ENCODE peak calls at places on chromosomes 13 and 19, in four cellular contexts. One of them, this sample, is unnamed.

GRCh38 chr13:78598382-78598781 is 5.0 kb downstream of the POU4F1 start:
- DNase-seq in activated T-helper 9 cell treated with anti-CD3 and anti-CD28 coated beads, Interleukin-2, amount 50 U/mL, for 16 hours: no peak
- DNase-seq in GM04504: no peak
- DNase-seq in RWPE1: no peak
- DNase-seq in this sample: no peak

GRCh38 chr13:20713751-20714150 is 10.3 kb downstream of the IL17D start:
- DNase-seq in GM04504: peak; percentile 28
- DNase-seq in RWPE1: no peak
- DNase-seq in activated T-helper 9 cell treated with anti-CD3 and anti-CD28 coated beads, Interleukin-2, amount 50 U/mL, for 16 hours: no peak
- DNase-seq in this sample: no peak

GRCh38 chr19:36838784-36839324 is 667 bp upstream of the ZNF790 start:
- DNase-seq in RWPE1: no peak
- DNase-seq in GM04504: no peak
- DNase-seq in activated T-helper 9 cell treated with anti-CD3 and anti-CD28 coated beads, Interleukin-2, amount 50 U/mL, for 16 hours: no peak
- DNase-seq in this sample: no peak

GRCh38 chr13:112791662-112792440 is 102.0 kb downstream of the ATP11A start:
- DNase-seq in RWPE1: no peak
- DNase-seq in activated T-helper 9 cell treated with anti-CD3 and anti-CD28 coated beads, Interleukin-2, amount 50 U/mL, for 16 hours: no peak
- DNase-seq in GM04504: no peak
- DNase-seq in this sample: no peak

GRCh38 chr13:98910501-98910951 is 67.3 kb downstream of the DOCK9 start:
- DNase-seq in RWPE1: peak; percentile 71
- DNase-seq in GM04504: peak; percentile 29
- DNase-seq in activated T-helper 9 cell treated with anti-CD3 and anti-CD28 coated beads, Interleukin-2, amount 50 U/mL, for 16 hours: no peak
- DNase-seq in this sample: no peak

GRCh38 chr13:99028890-99029289 is 51.0 kb upstream of the DOCK9 start:
- DNase-seq in activated T-helper 9 cell treated with anti-CD3 and anti-CD28 coated beads, Interleukin-2, amount 50 U/mL, for 16 hours: no peak
- DNase-seq in RWPE1: no peak
- DNase-seq in GM04504: no peak
- DNase-seq in this sample: no peak

GRCh38 chr19:1284979-1285736 is 515 bp upstream of the EFNA2 start:
- DNase-seq in GM04504: no peak
- DNase-seq in RWPE1: no peak
- DNase-seq in activated T-helper 9 cell treated with anti-CD3 and anti-CD28 coated beads, Interleukin-2, amount 50 U/mL, for 16 hours: no peak
- DNase-seq in this sample: peak; percentile 57

GRCh38 chr13:113053801-113054604 is 51.6 kb upstream of the F7 start:
- DNase-seq in activated T-helper 9 cell treated with anti-CD3 and anti-CD28 coated beads, Interleukin-2, amount 50 U/mL, for 16 hours: no peak
- DNase-seq in RWPE1: no peak
- DNase-seq in GM04504: no peak
- DNase-seq in this sample: no peak

GRCh38 chr13:90416519-90416918 is 931.0 kb upstream of the MIR17HG start:
- DNase-seq in GM04504: peak; percentile 13
- DNase-seq in RWPE1: no peak
- DNase-seq in activated T-helper 9 cell treated with anti-CD3 and anti-CD28 coated beads, Interleukin-2, amount 50 U/mL, for 16 hours: no peak
- DNase-seq in this sample: no peak

GRCh38 chr19:5952193-5953033 is 25.5 kb downstream of the RANBP3 start:
- DNase-seq in GM04504: no peak
- DNase-seq in RWPE1: no peak
- DNase-seq in activated T-helper 9 cell treated with anti-CD3 and anti-CD28 coated beads, Interleukin-2, amount 50 U/mL, for 16 hours: no peak
- DNase-seq in this sample: no peak

GRCh38 chr13:79501538-79502232 is 20.7 kb downstream of the NDFIP2 start:
- DNase-seq in GM04504: no peak
- DNase-seq in activated T-helper 9 cell treated with anti-CD3 and anti-CD28 coated beads, Interleukin-2, amount 50 U/mL, for 16 hours: no peak
- DNase-seq in RWPE1: no peak
- DNase-seq in this sample: no peak

GRCh38 chr13:21850013-21851006 is 179.4 kb downstream of the FGF9 start:
- DNase-seq in activated T-helper 9 cell treated with anti-CD3 and anti-CD28 coated beads, Interleukin-2, amount 50 U/mL, for 16 hours: no peak
- DNase-seq in RWPE1: no peak
- DNase-seq in GM04504: no peak
- DNase-seq in this sample: no peak

GRCh38 chr13:113666951-113667701 is at the start of gene GRK1:
- DNase-seq in GM04504: no peak
- DNase-seq in activated T-helper 9 cell treated with anti-CD3 and anti-CD28 coated beads, Interleukin-2, amount 50 U/mL, for 16 hours: no peak
- DNase-seq in RWPE1: no peak
- DNase-seq in this sample: no peak

GRCh38 chr13:80360298-80360827 is 19.4 kb upstream of the SPRY2 start:
- DNase-seq in activated T-helper 9 cell treated with anti-CD3 and anti-CD28 coated beads, Interleukin-2, amount 50 U/mL, for 16 hours: no peak
- DNase-seq in RWPE1: no peak
- DNase-seq in GM04504: no peak
- DNase-seq in this sample: no peak

GRCh38 chr13:114124921-114125320 is 7.5 kb downstream of the RASA3 start:
- DNase-seq in GM04504: no peak
- DNase-seq in activated T-helper 9 cell treated with anti-CD3 and anti-CD28 coated beads, Interleukin-2, amount 50 U/mL, for 16 hours: peak; percentile 61
- DNase-seq in RWPE1: no peak
- DNase-seq in this sample: peak; percentile 52

GRCh38 chr19:18648971-18649310 is 12.1 kb downstream of the KLHL26 start:
- DNase-seq in activated T-helper 9 cell treated with anti-CD3 and anti-CD28 coated beads, Interleukin-2, amount 50 U/mL, for 16 hours: no peak
- DNase-seq in GM04504: no peak
- DNase-seq in RWPE1: no peak
- DNase-seq in this sample: no peak

GRCh38 chr13:30577381-30577780 is 40.3 kb upstream of the USPL1 start:
- DNase-seq in RWPE1: peak; percentile 64
- DNase-seq in activated T-helper 9 cell treated with anti-CD3 and anti-CD28 coated beads, Interleukin-2, amount 50 U/mL, for 16 hours: peak; percentile 30
- DNase-seq in GM04504: peak; percentile 81
- DNase-seq in this sample: peak; percentile 17

GRCh38 chr19:55488986-55489710 is 912 bp downstream of the SSC5D start:
- DNase-seq in GM04504: no peak
- DNase-seq in activated T-helper 9 cell treated with anti-CD3 and anti-CD28 coated beads, Interleukin-2, amount 50 U/mL, for 16 hours: no peak
- DNase-seq in RWPE1: no peak
- DNase-seq in this sample: no peak

GRCh38 chr19:42323852-42324654 is 1.4 kb upstream of the MEGF8 start:
- DNase-seq in GM04504: no peak
- DNase-seq in RWPE1: no peak
- DNase-seq in activated T-helper 9 cell treated with anti-CD3 and anti-CD28 coated beads, Interleukin-2, amount 50 U/mL, for 16 hours: no peak
- DNase-seq in this sample: no peak

GRCh38 chr19:29285878-29286277 is 72.9 kb upstream of the UQCRFS1 start:
- DNase-seq in RWPE1: no peak
- DNase-seq in GM04504: no peak
- DNase-seq in activated T-helper 9 cell treated with anti-CD3 and anti-CD28 coated beads, Interleukin-2, amount 50 U/mL, for 16 hours: no peak
- DNase-seq in this sample: no peak

GRCh38 chr19:11479470-11480080 is 1.3 kb downstream of the ELAVL3 start:
- DNase-seq in RWPE1: peak; percentile 45
- DNase-seq in GM04504: no peak
- DNase-seq in activated T-helper 9 cell treated with anti-CD3 and anti-CD28 coated beads, Interleukin-2, amount 50 U/mL, for 16 hours: no peak
- DNase-seq in this sample: no peak

GRCh38 chr19:13100871-13101589 is 1.6 kb downstream of the LYL1 start:
- DNase-seq in activated T-helper 9 cell treated with anti-CD3 and anti-CD28 coated beads, Interleukin-2, amount 50 U/mL, for 16 hours: no peak
- DNase-seq in RWPE1: no peak
- DNase-seq in GM04504: no peak
- DNase-seq in this sample: no peak

GRCh38 chr13:105952233-105952767 is 583.2 kb downstream of the EFNB2 start:
- DNase-seq in RWPE1: no peak
- DNase-seq in GM04504: no peak
- DNase-seq in activated T-helper 9 cell treated with anti-CD3 and anti-CD28 coated beads, Interleukin-2, amount 50 U/mL, for 16 hours: no peak
- DNase-seq in this sample: no peak

GRCh38 chr13:40259899-40260298 is 406.5 kb downstream of the FOXO1 start:
- DNase-seq in GM04504: no peak
- DNase-seq in activated T-helper 9 cell treated with anti-CD3 and anti-CD28 coated beads, Interleukin-2, amount 50 U/mL, for 16 hours: no peak
- DNase-seq in RWPE1: no peak
- DNase-seq in this sample: no peak

This sample was measured in stimulated activated effector memory CD8-positive, alpha-beta T cell treated with anti-CD3 and anti-CD28 coated beads, Interleukin-12 subunit alpha, Interleukin-12 subunit beta, amount 100 ng/mL, for 72 hours.